ENCODE peak calls at places on chromosomes 16 and 17, in eight cellular contexts. V, C, F, P, M, S, G and E are unnamed samples. For H3K4me1, the result is how much of the 10 kb centered on the place peaks cover.

GRCh38 chr17:64190468-64190867 is 60.5 kb upstream of the ERN1 start:
- DNase-seq in V (no peak), C (no peak), F (no peak), P (no peak), M (no peak), S (no peak), G (no peak), E (no peak)

GRCh38 chr16:81486555-81487061 is 42.0 kb downstream of the CMIP start:
- DNase-seq in V (no peak), C (peak), F (no peak), P (no peak), M (peak), S (no peak), G (peak), E (no peak)

GRCh38 chr17:66507103-66507923 is 204.9 kb downstream of the PRKCA start:
- DNase-seq in V (no peak), C (no peak), F (no peak), P (no peak), M (no peak), S (no peak), G (peak), E (no peak)

GRCh38 chr16:50747206-50747956 is 5.5 kb downstream of the CYLD start:
- DNase-seq in V (no peak), C (no peak), F (no peak), P (no peak), M (no peak), S (peak), G (no peak), E (no peak)

GRCh38 chr17:40517286-40517662 is 15.9 kb upstream of the TNS4 start:
- DNase-seq in V (no peak), C (no peak), F (peak), P (no peak), M (no peak), S (no peak), G (no peak), E (peak)

GRCh38 chr17:73749906-73750305 is 105.7 kb upstream of the SDK2 start:
- DNase-seq in V (no peak), C (peak), F (no peak), P (no peak), M (no peak), S (no peak), G (no peak), E (no peak)

GRCh38 chr16:78444-79145 is 570 bp downstream of the MPG start:
- DNase-seq in V (no peak), C (peak), F (no peak), P (no peak), M (no peak), S (no peak), G (no peak), E (no peak)

GRCh38 chr16:90077757-90078593 is 844 bp upstream of the PRDM7 start:
- DNase-seq in V (peak), C (no peak), F (no peak), P (no peak), M (no peak), S (peak), G (no peak), E (peak)

GRCh38 chr16:57479422-57480126 is 6.7 kb downstream of the DOK4 start:
- DNase-seq in V (peak), C (peak), F (no peak), P (no peak), M (peak), S (peak), G (no peak), E (peak)

GRCh38 chr16:56710181-56710737 is 19.7 kb upstream of the NUP93 start:
- DNase-seq in V (no peak), C (no peak), F (no peak), P (no peak), M (no peak), S (no peak), G (no peak), E (no peak)

GRCh38 chr16:80680046-80680445 is 124.4 kb downstream of the CDYL2 start:
- DNase-seq in V (no peak), C (no peak), F (no peak), P (no peak), M (no peak), S (no peak), G (no peak), E (no peak)

GRCh38 chr16:3509470-3509928 is 8.7 kb downstream of the CLUAP1 start:
- DNase-seq in V (no peak), C (no peak), F (no peak), P (no peak), M (no peak), S (peak), G (no peak), E (peak)

GRCh38 chr17:49968380-49969133 is 433 bp upstream of the DLX4 start:
- DNase-seq in V (peak), C (peak), F (peak), P (no peak), M (peak), S (peak), G (no peak), E (peak)

GRCh38 chr17:8754890-8755289 is 3.5 kb downstream of the SPDYE4 start:
- DNase-seq in V (no peak), C (no peak), F (no peak), P (no peak), M (no peak), S (no peak), G (no peak), E (no peak)

GRCh38 chr17:82647593-82648164 is 565 bp downstream of the WDR45B start:
- DNase-seq in V (peak), C (no peak), F (no peak), P (no peak), M (peak), S (peak), G (no peak), E (peak)

GRCh38 chr16:49639739-49640388 is 216.0 kb downstream of the ZNF423 start:
- DNase-seq in V (peak), C (peak), F (no peak), P (no peak), M (no peak), S (no peak), G (no peak), E (peak)

GRCh38 chr16:29995330-29995910 is at the start of gene HIRIP3:
- DNase-seq in V (peak), C (peak), F (peak), P (no peak), M (peak), S (peak), G (peak), E (peak)

GRCh38 chr16:6209355-6209930 is 1111.8 kb upstream of the EEF2KMT start:
- DNase-seq in V (no peak), C (no peak), F (no peak), P (no peak), M (no peak), S (peak), G (no peak), E (no peak)

DNA sequence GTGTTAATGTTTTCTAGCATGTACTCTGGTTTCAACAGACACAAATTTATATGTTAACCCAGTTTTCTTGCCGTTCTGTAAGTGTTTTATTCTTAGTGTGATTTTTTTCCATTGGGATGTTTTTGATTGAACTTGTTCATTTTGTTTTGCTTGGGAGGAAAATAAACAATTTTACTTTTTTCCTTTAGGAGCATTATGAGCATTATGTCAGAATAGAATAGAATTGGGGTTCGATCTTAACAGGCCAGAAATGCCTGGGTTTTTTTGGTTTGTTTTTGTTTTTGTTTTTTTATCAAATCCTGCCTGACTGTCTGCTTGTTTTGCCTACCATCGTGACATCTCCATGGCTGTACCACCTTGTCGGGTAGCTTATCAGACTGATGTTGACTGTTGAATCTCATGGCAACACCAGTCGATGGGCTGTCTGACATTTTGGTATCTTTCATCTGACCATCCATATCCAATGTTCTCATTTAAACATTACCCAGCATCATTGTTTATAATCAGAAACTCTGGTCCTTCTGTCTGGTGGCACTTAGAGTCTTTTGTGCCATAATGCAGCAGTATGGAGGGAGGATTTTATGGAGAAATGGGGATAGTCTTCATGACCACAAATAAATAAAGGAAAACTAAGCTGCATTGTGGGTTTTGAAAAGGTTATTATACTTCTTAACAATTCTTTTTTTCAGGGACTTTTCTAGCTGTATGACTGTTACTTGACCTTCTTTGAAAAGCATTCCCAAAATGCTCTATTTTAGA is 51.7 kb downstream of the TUBD1 start:
- DNase-seq in V (no peak), C (no peak), F (no peak), P (no peak), M (no peak), S (peak), G (no peak), E (no peak)
- H3K4me1 ChIP-seq in V (under half), C (half or more), F (under half), P (under half), M (under half), S (under half), G (under half), E (under half)

DNA sequence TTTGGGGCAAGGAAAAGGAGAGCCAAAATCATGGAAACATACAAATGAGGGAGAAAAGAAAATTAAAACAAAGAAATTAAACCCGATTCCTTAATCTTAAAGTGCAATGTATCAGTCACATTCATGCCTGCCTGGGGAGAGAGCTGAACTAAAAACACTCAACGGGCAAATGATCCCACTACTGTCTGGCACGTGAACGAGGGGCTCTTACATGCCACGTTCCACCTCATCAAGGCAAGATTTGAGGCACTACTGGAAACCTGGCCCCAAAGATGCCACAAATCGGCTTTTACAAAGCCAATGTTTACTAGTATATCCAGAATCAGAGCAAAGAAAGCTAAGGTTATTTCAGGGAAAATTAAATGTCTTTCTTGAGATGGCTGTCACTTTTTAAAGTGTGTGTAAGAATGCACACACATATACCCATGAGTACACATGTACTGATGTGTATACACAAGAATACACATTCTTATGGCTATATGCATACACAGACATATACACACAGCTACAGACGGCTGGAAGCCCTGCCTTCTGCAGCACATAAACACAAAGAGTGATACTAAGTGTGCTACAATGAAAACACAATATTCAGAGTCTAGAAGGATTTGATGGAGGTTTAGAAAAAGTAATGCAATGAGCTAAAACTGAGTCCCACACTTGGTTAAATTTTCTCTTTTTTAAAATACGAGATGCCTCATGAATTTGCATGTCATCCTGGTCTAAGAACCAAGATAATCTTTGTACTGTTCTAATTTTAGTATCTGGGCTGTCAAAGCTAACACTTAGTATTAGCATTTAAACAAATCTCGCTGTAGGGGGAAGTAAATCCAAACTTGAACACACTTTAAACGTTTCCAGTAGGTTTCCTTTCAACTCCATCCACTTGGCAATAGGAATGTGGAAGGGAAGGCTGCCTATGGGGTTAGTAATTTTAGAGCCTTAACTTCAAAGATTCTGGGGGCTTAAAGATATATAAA is 85.8 kb downstream of the CYTH1 start:
- DNase-seq in V (no peak), C (no peak), F (no peak), P (no peak), M (no peak), S (no peak), G (no peak), E (peak)
- H3K4me3 ChIP-seq in V (no peak), C (no peak), F (no peak), P (no peak), M (no peak), S (no peak), G (no peak), E (no peak)

GRCh38 chr17:81285894-81286293 is 9.2 kb downstream of the SLC38A10 start:
- DNase-seq in V (no peak), C (no peak), F (no peak), P (no peak), M (no peak), S (no peak), G (no peak), E (no peak)
- H3K4me1 ChIP-seq in V (under half), C (under half), F (under half), P (under half), M (under half), S (under half), G (under half), E (under half)

GRCh38 chr16:72009779-72010178 is 1.2 kb downstream of the DHODH start:
- DNase-seq in V (no peak), C (no peak), F (no peak), P (no peak), M (no peak), S (no peak), G (no peak), E (no peak)
- H3K4me3 ChIP-seq in V (no peak), C (no peak), F (no peak), P (no peak), M (no peak), S (no peak), G (no peak), E (no peak)

GRCh38 chr17:57330587-57330986 is 74.3 kb downstream of the MSI2 start:
- DNase-seq in V (no peak), C (no peak), F (no peak), P (no peak), M (no peak), S (no peak), G (no peak), E (no peak)

GRCh38 chr17:57328109-57328882 is 72.0 kb downstream of the MSI2 start:
- DNase-seq in V (no peak), C (no peak), F (no peak), P (no peak), M (no peak), S (no peak), G (no peak), E (no peak)

GRCh38 chr17:57329380-57330214 is 73.3 kb downstream of the MSI2 start:
- DNase-seq in V (no peak), C (no peak), F (no peak), P (no peak), M (no peak), S (no peak), G (no peak), E (no peak)

GRCh38 chr17:57332501-57332900 is 76.2 kb downstream of the MSI2 start:
- DNase-seq in V (no peak), C (no peak), F (no peak), P (no peak), M (no peak), S (no peak), G (no peak), E (no peak)

GRCh38 chr17:57331423-57331822 is 75.1 kb downstream of the MSI2 start:
- DNase-seq in V (no peak), C (no peak), F (no peak), P (no peak), M (no peak), S (no peak), G (no peak), E (no peak)
- H3K4me1 ChIP-seq in V (under half), C (under half), F (under half), P (under half), M (under half), S (under half), G (under half), E (under half)

GRCh38 chr16:84618428-84619102 is 687 bp upstream of the COTL1 start:
- DNase-seq in V (peak), C (no peak), F (no peak), P (no peak), M (no peak), S (peak), G (no peak), E (peak)

GRCh38 chr16:84619103-84619460 is 1.2 kb upstream of the COTL1 start:
- DNase-seq in V (no peak), C (no peak), F (no peak), P (no peak), M (no peak), S (no peak), G (no peak), E (no peak)

GRCh38 chr16:84617631-84618427 is at the start of gene COTL1:
- DNase-seq in V (peak), C (peak), F (peak), P (peak), M (peak), S (peak), G (peak), E (peak)

GRCh38 chr16:84616515-84616914 is 1.4 kb downstream of the COTL1 start:
- DNase-seq in V (no peak), C (no peak), F (no peak), P (no peak), M (no peak), S (peak), G (no peak), E (no peak)

DNA sequence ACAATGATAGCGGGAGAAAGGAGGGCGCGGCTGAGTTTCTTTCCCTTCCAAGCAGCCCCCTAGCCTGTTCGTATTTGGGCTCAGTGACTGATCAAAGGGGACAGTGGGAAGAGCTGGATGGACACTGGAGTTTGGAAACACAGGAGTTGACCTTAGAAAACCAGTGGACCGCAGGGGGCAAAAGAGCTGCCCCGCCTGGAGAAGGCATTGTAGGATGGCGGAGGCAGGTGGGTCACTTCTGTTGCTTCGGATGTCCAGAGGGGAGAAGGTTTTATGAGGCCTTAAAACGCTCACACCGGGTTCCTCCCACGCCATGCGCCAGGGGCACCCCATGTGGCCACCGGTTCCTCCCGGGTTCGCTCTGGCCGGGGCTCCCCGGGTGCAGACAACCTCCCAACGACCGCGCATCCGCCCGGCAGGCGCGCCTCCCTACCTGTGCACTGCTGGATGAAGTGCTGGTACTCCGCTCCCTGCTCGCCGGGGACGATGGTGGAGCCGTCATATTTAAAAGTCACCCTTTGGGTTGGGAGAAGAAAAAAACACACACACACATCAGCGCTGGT is 729 bp downstream of the COTL1 start:
- DNase-seq in V (peak), C (no peak), F (no peak), P (no peak), M (peak), S (peak), G (no peak), E (peak)
- H3K4me3 ChIP-seq in V (peak), C (peak), F (peak), P (peak), M (peak), S (peak), G (peak), E (peak)

DNA sequence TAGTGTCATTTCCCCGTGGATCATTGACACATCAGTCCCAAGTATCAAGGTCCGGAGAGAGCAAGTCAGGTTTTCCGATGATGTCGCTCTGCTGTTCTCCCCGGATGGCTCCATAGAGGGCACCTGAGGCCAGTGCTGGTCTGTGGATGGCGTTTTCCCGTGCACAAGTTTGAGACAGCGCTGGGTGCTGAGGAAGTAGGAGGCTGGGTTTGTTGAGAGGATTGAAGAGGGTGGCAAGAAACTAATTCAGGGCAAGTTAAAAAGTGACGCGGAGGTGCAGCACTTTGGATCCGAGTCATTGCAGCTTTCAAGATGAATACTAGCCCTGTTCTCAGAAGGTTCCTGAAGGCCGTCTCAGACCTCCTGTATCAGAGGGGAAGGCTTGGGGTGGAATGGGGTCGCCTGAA is 7.7 kb downstream of the NUBP1 start:
- DNase-seq in V (peak), C (no peak), F (no peak), P (no peak), M (no peak), S (peak), G (no peak), E (no peak)
- H3K4me1 ChIP-seq in V (under half), C (under half), F (under half), P (under half), M (under half), S (under half), G (under half), E (under half)

DNA sequence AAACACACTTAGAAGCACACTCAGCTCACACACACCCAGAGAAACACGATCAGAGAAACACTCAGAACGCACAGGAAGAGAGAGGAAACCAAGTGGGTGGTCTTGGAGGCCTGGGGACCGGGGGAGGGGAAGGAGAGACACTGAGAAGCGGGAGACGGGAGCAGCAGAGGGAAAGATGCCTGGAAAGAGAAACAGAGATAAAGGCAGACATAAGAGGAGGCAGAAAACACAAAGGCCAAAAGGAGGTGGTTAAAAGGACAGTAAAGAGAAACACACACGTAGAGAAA is 1.3 kb downstream of the TMEM98 start:
- DNase-seq in V (peak), C (no peak), F (no peak), P (no peak), M (no peak), S (no peak), G (no peak), E (peak)
- H3K4me3 ChIP-seq in V (peak), C (peak), F (no peak), P (peak), M (peak), S (no peak), G (peak), E (peak)